ENCODE peak calls at places on chromosomes 3 and 15, in six cellular contexts. D is kidney, G is endodermal cell, N is IMR-90, C is Peyer's patch, X is heart left ventricle. Q is an unnamed sample. For H3K9me3, the result is how much of the 10 kb centered on the place peaks cover.

GRCh38 chr3:146581877-146582508 is 23.2 kb downstream of the PLSCR5 start:
- DNase-seq in D (no peak), G (no peak), N (peak), C (no peak), X (no peak), Q (no peak)

GRCh38 chr3:134650431-134651346 is at the start of gene KY:
- DNase-seq in D (no peak), G (peak), N (peak), C (no peak), X (peak), Q (peak)

GRCh38 chr15:58770519-58770856 is 614 bp upstream of the MINDY2 start:
- DNase-seq in D (no peak), G (no peak), N (peak), C (no peak), X (no peak), Q (no peak)

GRCh38 chr3:38960953-38961622 is 90.7 kb downstream of the SCN11A start:
- DNase-seq in D (no peak), G (peak), N (peak), C (peak), X (no peak), Q (no peak)

GRCh38 chr3:47283596-47284364 is 1.0 kb downstream of the KLHL18 start:
- DNase-seq in D (no peak), G (peak), N (no peak), C (peak), X (no peak), Q (peak)

GRCh38 chr3:194274424-194275085 is 76.6 kb downstream of the CPN2 start:
- DNase-seq in D (no peak), G (peak), N (no peak), C (no peak), X (peak), Q (no peak)

GRCh38 chr15:41417418-41417811 is 520 bp downstream of the RTF1 start:
- DNase-seq in D (no peak), G (no peak), N (peak), C (peak), X (peak), Q (peak)

GRCh38 chr3:135513106-135514063 is 452.1 kb upstream of the PPP2R3A start:
- DNase-seq in D (no peak), G (peak), N (peak), C (no peak), X (no peak), Q (no peak)

GRCh38 chr3:40190056-40190455 is 119.5 kb upstream of the EIF1B start:
- DNase-seq in D (no peak), G (peak), N (no peak), C (no peak), X (no peak), Q (no peak)

DNA sequence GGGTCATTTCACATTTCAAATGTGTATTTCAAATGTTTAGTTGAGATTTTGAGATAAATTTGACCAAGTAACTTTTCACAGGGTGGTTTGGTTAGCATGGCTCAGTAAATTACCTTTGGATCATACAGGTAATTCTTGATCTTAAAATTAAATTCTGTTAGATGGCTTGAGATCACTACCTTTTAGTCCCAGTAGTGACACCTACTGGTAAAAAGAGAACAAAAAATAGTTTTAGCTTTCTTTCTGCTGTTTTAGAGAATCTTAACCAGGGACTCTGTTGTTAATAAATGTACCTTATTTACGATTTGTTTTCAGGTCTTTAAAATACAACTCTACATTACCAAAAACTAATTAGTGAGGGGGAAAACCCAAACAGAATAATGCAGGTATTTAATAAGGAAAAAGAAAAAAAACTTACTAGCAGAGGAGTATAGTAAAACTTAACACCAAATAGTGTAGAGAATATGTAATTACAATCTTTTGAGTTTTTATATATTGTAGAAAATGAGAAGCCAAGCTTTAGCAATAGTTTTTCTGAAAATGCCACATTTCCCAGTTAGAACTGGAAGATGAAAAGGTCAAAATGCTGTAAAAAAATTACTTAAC is 620.3 kb upstream of the AGTR1 start:
- DNase-seq in D (no peak), G (no peak), N (peak), C (no peak), X (no peak), Q (no peak)
- TF ChIP-seq CTCF in D (peak), G (peak), N (peak), C (no peak), X (peak), Q (peak)

DNA sequence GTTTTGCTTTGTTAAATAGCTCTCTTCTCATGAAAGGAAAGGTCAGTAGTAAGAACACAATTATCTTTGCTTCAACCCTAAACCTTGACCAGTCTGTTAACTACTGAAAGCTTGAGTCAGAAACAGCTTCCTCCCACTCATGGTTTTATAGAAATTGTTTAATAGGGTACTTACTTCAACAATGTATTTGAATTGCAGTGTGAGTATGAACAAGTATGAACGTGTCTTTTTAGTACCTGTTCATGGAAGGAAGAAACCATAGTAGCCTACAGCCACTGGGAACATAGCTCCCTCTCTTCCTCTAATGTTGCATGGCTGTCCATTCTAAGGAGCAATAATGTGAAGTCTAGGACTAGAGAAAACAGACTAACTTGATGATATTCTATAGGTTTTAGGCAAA is 311.0 kb downstream of the MCTP2 start:
- DNase-seq in D (no peak), G (no peak), N (no peak), C (no peak), X (no peak), Q (no peak)
- H3K9me3 ChIP-seq in D (under half), G (under half), N (under half), C (under half), X (under half), Q (under half)

GRCh38 chr3:94303897-94304296 is 241.0 kb downstream of the NSUN3 start:
- DNase-seq in D (no peak), G (no peak), N (peak), C (no peak), X (peak), Q (no peak)
- TF ChIP-seq CTCF in D (no peak), G (peak), N (peak), C (no peak), X (no peak), Q (no peak)

GRCh38 chr3:1172642-1173041 is 79.8 kb downstream of the CNTN6 start:
- DNase-seq in D (no peak), G (no peak), N (no peak), C (no peak), X (no peak), Q (no peak)
- H3K9me3 ChIP-seq in D (under half), G (under half), N (under half), C (under half), X (under half), Q (under half)